ENCODE peak calls at places on chromosomes 13 and 19, in ten cellular contexts. B is lower leg skin, L is uterus, E is endothelial cell of umbilical vein, V is Peyer's patch, F is heart left ventricle, N is breast epithelium, P is upper lobe of left lung, M is tibial nerve, O is transverse colon. Q is an unnamed sample.

GRCh38 chr13:112958127-112958989 is 10.7 kb upstream of the MCF2L start:
- DNase-seq in M (no peak), E (no peak), N (no peak), L (no peak), F (peak; percentile 64), O (no peak), B (peak; percentile 84), P (peak; percentile 20), V (no peak), Q (no peak)

GRCh38 chr13:31172001-31172400 is 10.3 kb upstream of the HSPH1 start:
- DNase-seq in F (no peak), P (no peak), E (peak; percentile 14), N (no peak), V (no peak), O (no peak), M (no peak), B (no peak), L (no peak), Q (no peak)

GRCh38 chr13:32415019-32415418 is 12.9 kb downstream of the N4BP2L1 start:
- DNase-seq in V (no peak), N (no peak), B (no peak), P (no peak), M (no peak), F (no peak), E (no peak), L (no peak), O (peak; percentile 25), Q (no peak)

GRCh38 chr13:23858586-23858985 is 30.6 kb downstream of the MIPEP start:
- DNase-seq in M (no peak), P (no peak), O (no peak), V (no peak), B (no peak), F (no peak), N (no peak), L (no peak), E (peak; percentile 64), Q (no peak)

GRCh38 chr13:34459856-34460255 is 482.2 kb upstream of the NBEA start:
- DNase-seq in P (no peak), L (no peak), M (no peak), O (no peak), E (peak; percentile 41), V (no peak), N (no peak), B (no peak), F (no peak), Q (no peak)

GRCh38 chr13:97726664-97727235 is 226.7 kb upstream of the IPO5 start:
- DNase-seq in V (no peak), E (no peak), B (no peak), N (no peak), O (no peak), M (no peak), P (no peak), F (no peak), L (no peak), Q (no peak)

GRCh38 chr13:36870050-36870692 is 49.9 kb downstream of the SMAD9 start:
- DNase-seq in N (no peak), E (no peak), F (no peak), B (no peak), M (no peak), V (no peak), O (no peak), L (no peak), P (no peak), Q (no peak)

GRCh38 chr13:48741377-48741776 is 87.6 kb downstream of the CYSLTR2 start:
- DNase-seq in M (no peak), F (no peak), B (no peak), O (no peak), P (no peak), L (no peak), N (no peak), E (peak; percentile 37), V (no peak), Q (no peak)

GRCh38 chr19:58380736-58381459 is at the start of gene ZNF837:
- DNase-seq in V (peak; percentile 99), P (peak; percentile 100), F (peak; percentile 99), M (peak; percentile 97), L (peak; percentile 100), O (peak; percentile 99), B (peak; percentile 99), E (peak; percentile 100), N (peak; percentile 99), Q (peak; percentile 99)

GRCh38 chr13:50340566-50341287 is 325.5 kb downstream of the KCNRG start:
- DNase-seq in N (no peak), O (no peak), L (no peak), B (no peak), M (peak; percentile 44), E (no peak), F (no peak), P (no peak), V (no peak), Q (no peak)

GRCh38 chr13:81051873-81052272 is 710.9 kb upstream of the SPRY2 start:
- DNase-seq in B (no peak), L (no peak), O (no peak), M (no peak), N (no peak), F (no peak), E (peak; percentile 9), V (no peak), P (no peak), Q (no peak)

GRCh38 chr13:32850311-32851052 is 165.7 kb upstream of the KL start:
- DNase-seq in E (no peak), L (no peak), B (no peak), N (no peak), F (no peak), M (no peak), V (no peak), P (no peak), O (no peak), Q (no peak)

GRCh38 chr19:39384839-39385568 is 5.9 kb downstream of the PAF1 start:
- DNase-seq in N (no peak), V (no peak), M (no peak), B (no peak), O (no peak), F (no peak), L (no peak), P (no peak), E (no peak), Q (no peak)

GRCh38 chr19:33621811-33622504 is at the start of gene CHST8:
- DNase-seq in O (peak; percentile 18), B (no peak), N (no peak), L (no peak), M (no peak), P (no peak), E (peak; percentile 11), F (peak; percentile 77), V (no peak), Q (no peak)

GRCh38 chr19:6610934-6611370 is 20.0 kb upstream of the CD70 start:
- DNase-seq in V (no peak), P (no peak), O (no peak), E (peak; percentile 84), B (peak; percentile 31), L (no peak), M (no peak), F (no peak), N (no peak), Q (peak; percentile 47)

GRCh38 chr19:45457776-45458175 is 10.0 kb upstream of the FOSB start:
- DNase-seq in L (no peak), P (no peak), N (no peak), V (no peak), B (no peak), O (no peak), M (no peak), E (no peak), F (no peak), Q (no peak)

GRCh38 chr19:45451850-45452387 is 15.9 kb upstream of the FOSB start:
- DNase-seq in B (no peak), E (no peak), P (no peak), V (no peak), L (no peak), F (no peak), M (no peak), N (no peak), O (no peak), Q (no peak)

GRCh38 chr19:45451181-45451849 is 16.5 kb upstream of the FOSB start:
- DNase-seq in L (peak; percentile 59), N (no peak), M (no peak), P (no peak), E (peak; percentile 29), F (no peak), V (peak; percentile 51), O (peak; percentile 54), B (peak; percentile 93), Q (no peak)

GRCh38 chr19:45456500-45456815 is 11.3 kb upstream of the FOSB start:
- DNase-seq in E (no peak), N (no peak), B (no peak), P (no peak), V (no peak), O (no peak), M (no peak), L (no peak), F (no peak), Q (no peak)

GRCh38 chr19:45455707-45456499 is 11.9 kb upstream of the FOSB start:
- DNase-seq in M (peak; percentile 67), N (peak; percentile 95), F (peak; percentile 90), V (peak; percentile 48), O (peak; percentile 94), P (peak; percentile 97), E (peak; percentile 98), L (peak; percentile 96), B (peak; percentile 98), Q (peak; percentile 77)
- TF ChIP-seq POLR2A in M (no peak), N (no peak), F (no peak), V (no peak), O (peak; percentile 52), P (peak; percentile 70), E (no peak), L (no peak), B (no peak), Q (no peak)

GRCh38 chr19:4365791-4366665 is 22.7 kb downstream of the MPND start:
- DNase-seq in L (no peak), P (no peak), F (no peak), N (no peak), M (no peak), E (no peak), V (no peak), B (peak; percentile 82), O (no peak), Q (no peak)
- TF ChIP-seq POLR2A in L (no peak), P (no peak), F (no peak), N (no peak), M (no peak), E (no peak), V (no peak), B (no peak), O (no peak), Q (no peak)

GRCh38 chr19:17001603-17002183 is 24.9 kb downstream of the CPAMD8 start:
- DNase-seq in O (no peak), F (peak; percentile 68), B (no peak), N (no peak), P (no peak), M (no peak), L (no peak), E (no peak), V (peak; percentile 56), Q (no peak)
- TF ChIP-seq POLR2A in O (no peak), F (no peak), B (no peak), N (no peak), P (no peak), M (no peak), L (no peak), E (no peak), V (no peak), Q (no peak)

DNA sequence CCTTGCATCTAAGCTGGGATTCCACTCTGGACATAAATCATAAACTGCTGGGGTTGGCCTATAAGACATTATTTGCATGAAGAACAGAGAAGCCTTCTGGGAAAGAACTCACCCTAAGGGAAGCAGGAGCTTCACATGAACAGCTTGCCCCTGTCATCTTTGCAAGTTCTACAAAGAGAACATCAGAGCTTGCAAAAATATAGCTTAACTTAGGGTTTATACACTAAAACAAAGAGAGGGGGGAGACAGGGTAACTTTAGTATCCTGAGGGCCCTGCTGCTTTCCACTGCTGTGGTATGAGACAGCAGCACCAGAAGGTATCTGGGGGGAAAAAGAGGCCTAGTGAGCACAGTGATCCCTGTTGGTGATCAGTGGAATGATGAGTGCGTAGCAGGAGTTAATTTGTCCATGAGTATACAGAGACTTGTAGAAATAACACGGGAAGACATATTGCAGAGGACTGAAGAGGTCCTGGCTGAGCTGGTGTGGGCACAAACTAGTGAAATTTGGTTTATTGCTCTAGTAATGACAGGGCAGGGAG is 116.1 kb upstream of the TSC22D1 start:
- DNase-seq in O (no peak), V (no peak), E (no peak), B (peak; percentile 8), N (no peak), F (no peak), P (no peak), L (no peak), M (no peak), Q (no peak)
- TF ChIP-seq POLR2A in O (no peak), V (no peak), E (no peak), B (no peak), N (no peak), F (no peak), P (no peak), L (no peak), M (no peak), Q (peak; percentile 32)

Q was measured in H54.